ENCODE peak calls at places on chromosomes 6 and 20, in nine cellular contexts. V, Q, Z, L, T, W, K, F and R are unnamed samples.
A peak's percentile ranks its signal among the peaks of the same experiment; 100 is the strongest.

GRCh38 chr20:44181611-44182010 is 5.4 kb downstream of the JPH2 start:
- DNase-seq in L (no peak), Q (no peak), T (no peak), Z (no peak), V (peak; percentile 40), K (no peak), W (no peak), F (no peak), R (no peak)

GRCh38 chr6:53514677-53515076 is 30.2 kb downstream of the GCLC start:
- DNase-seq in F (no peak), Z (no peak), V (no peak), W (no peak), K (no peak), L (no peak), Q (no peak), T (no peak), R (peak; percentile 70)

GRCh38 chr6:164243012-164243610 is 828.6 kb downstream of the QKI start:
- DNase-seq in F (no peak), T (no peak), W (no peak), L (no peak), V (no peak), Q (no peak), Z (no peak), K (no peak), R (no peak)

GRCh38 chr20:46557231-46557956 is 6.9 kb upstream of the OCSTAMP start:
- DNase-seq in Z (no peak), V (no peak), Q (no peak), L (peak; percentile 78), F (peak; percentile 70), T (no peak), K (no peak), W (peak; percentile 21), R (no peak)

GRCh38 chr20:11117808-11118528 is 444.2 kb upstream of the JAG1 start:
- DNase-seq in K (peak; percentile 87), Q (no peak), V (no peak), F (peak; percentile 89), Z (no peak), T (no peak), W (peak; percentile 95), L (peak; percentile 100), R (no peak)

GRCh38 chr6:13813621-13814175 is 659 bp downstream of the MCUR1 start:
- DNase-seq in Q (peak; percentile 85), V (peak; percentile 69), L (peak; percentile 33), F (peak; percentile 57), Z (peak; percentile 71), W (peak; percentile 76), T (no peak), K (peak; percentile 71), R (peak; percentile 82)

GRCh38 chr6:167146173-167146572 is 11.6 kb downstream of the GPR31 start:
- DNase-seq in F (peak; percentile 2), W (no peak), T (no peak), Z (no peak), V (no peak), K (no peak), L (no peak), Q (no peak), R (no peak)

GRCh38 chr6:22583927-22584326 is 14.6 kb downstream of the HDGFL1 start:
- DNase-seq in Q (no peak), W (no peak), V (no peak), Z (no peak), K (no peak), F (no peak), T (no peak), L (no peak), R (no peak)

GRCh38 chr6:2129076-2129695 is 116.2 kb downstream of the GMDS start:
- DNase-seq in V (no peak), K (peak; percentile 34), Q (no peak), F (no peak), L (no peak), Z (no peak), T (no peak), W (no peak), R (peak; percentile 27)

DNA sequence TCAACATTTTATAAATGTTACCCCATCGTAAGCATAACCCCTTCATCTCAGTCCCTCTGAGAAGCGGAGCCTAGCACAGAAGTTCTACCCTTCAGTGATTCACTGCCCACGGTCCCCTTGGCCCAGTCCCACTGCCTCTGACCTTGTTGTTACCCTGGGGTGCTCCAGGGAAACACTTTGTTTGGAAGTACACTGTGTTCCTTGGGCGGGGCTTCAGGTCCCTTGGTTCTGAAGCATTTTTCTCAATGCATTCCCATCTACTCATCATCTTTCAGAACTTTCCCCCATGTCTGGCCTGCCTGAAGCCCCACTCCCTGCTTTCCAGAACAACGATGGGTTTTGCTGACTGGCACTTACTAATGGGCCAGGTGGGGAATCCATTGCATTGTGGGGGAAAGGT is 296.2 kb downstream of the FOXA2 start:
- DNase-seq in W (no peak), K (no peak), Q (no peak), L (no peak), V (no peak), F (no peak), T (no peak), Z (no peak), R (no peak)
- H3K4me3 ChIP-seq in W (no peak overlapping the region), K (no peak overlapping the region), Q (no peak overlapping the region), L (no peak overlapping the region), V (no peak overlapping the region), F (no peak overlapping the region), T (no peak overlapping the region), Z (no peak overlapping the region), R (no peak overlapping the region)

GRCh38 chr6:127515794-127516675 is 3.1 kb downstream of the MTCL3 start:
- DNase-seq in F (peak; percentile 53), Q (peak; percentile 69), L (no peak), T (peak; percentile 79), W (peak; percentile 74), K (peak; percentile 81), V (peak; percentile 69), Z (peak; percentile 40), R (no peak)

GRCh38 chr6:127515234-127515793 is 3.8 kb downstream of the MTCL3 start:
- DNase-seq in T (no peak), W (no peak), Z (peak; percentile 14), K (no peak), V (no peak), F (peak; percentile 14), Q (no peak), L (no peak), R (no peak)

GRCh38 chr6:127513425-127513824 is 5.7 kb downstream of the MTCL3 start:
- DNase-seq in Z (no peak), L (no peak), T (no peak), F (no peak), K (no peak), W (no peak), V (no peak), Q (no peak), R (no peak)

GRCh38 chr6:127516676-127517273 is 2.4 kb downstream of the MTCL3 start:
- DNase-seq in W (no peak), Q (no peak), Z (peak; percentile 14), K (peak; percentile 73), L (peak; percentile 64), F (no peak), V (no peak), T (peak; percentile 39), R (peak; percentile 30)

DNA sequence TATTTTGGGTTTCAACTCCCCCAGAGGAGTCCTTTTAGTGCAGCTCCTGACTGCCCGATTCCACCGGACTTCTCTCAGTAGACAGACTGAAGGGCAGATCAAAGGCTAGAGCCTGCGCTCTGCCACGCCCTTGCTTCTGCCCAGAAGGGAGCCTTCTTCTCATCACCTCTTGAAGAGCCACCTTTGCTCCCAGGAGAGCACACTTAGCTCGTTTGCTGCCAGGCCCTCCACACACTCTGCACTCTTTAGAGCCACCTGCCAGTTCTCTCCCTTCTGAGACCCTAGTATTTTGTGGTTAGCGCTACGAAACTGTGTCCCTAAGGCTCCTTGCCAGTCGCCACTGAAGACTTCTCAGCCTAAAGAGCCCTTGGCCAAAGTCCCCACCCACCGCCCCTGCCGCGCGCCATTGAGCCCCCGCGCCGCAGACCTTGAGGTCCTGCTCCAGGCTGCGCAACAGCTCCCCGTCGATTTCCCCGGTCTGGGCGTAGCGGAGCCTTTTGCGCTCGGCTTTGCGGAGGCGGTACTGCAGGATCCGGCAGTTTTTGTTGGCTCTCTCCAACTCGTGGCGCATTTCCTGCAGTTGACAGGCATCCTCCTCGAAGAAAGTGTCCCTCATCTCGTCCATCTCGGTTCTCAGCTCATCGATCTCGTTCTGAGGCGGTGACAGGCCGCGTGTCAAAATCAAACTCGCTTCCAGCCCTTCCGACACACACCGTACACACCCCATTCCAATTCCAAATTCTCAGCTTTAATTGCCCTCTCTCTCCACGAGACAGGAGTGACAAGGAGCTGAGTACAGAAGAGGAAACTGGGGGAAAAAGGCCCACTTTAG is 4.5 kb downstream of the MTCL3 start:
- DNase-seq in T (no peak), L (no peak), Q (peak; percentile 54), Z (peak; percentile 19), V (peak; percentile 19), F (peak; percentile 36), K (peak; percentile 60), W (peak; percentile 72), R (peak; percentile 13)
- H3K4me3 ChIP-seq in T (no peak overlapping the region), L (no peak overlapping the region), Q (no peak overlapping the region), Z (no peak overlapping the region), V (peak overlapping the region; percentile 66), F (peak overlapping the region; percentile 74), K (peak overlapping the region; percentile 62), W (peak overlapping the region; percentile 70), R (peak overlapping the region; percentile 55)

GRCh38 chr6:101070044-101070608 is 189.0 kb upstream of the ASCC3 start:
- DNase-seq in Z (no peak), L (no peak), Q (no peak), T (no peak), F (no peak), K (no peak), V (no peak), W (no peak), R (no peak)
- H3K4me3 ChIP-seq in Z (no peak overlapping the region), L (no peak overlapping the region), Q (no peak overlapping the region), T (no peak overlapping the region), F (no peak overlapping the region), K (no peak overlapping the region), V (no peak overlapping the region), W (no peak overlapping the region), R (no peak overlapping the region)

GRCh38 chr6:30101423-30101938 is 11.4 kb downstream of the TRIM31 start:
- DNase-seq in L (peak; percentile 30), T (peak; percentile 33), Q (no peak), Z (no peak), W (no peak), F (no peak), V (no peak), K (no peak), R (peak; percentile 37)

GRCh38 chr6:30097902-30098606 is 14.8 kb downstream of the TRIM31 start:
- DNase-seq in T (no peak), V (no peak), Z (no peak), F (no peak), K (no peak), W (no peak), L (no peak), Q (no peak), R (peak; percentile 85)

GRCh38 chr6:30100585-30101422 is 12.1 kb downstream of the TRIM31 start:
- DNase-seq in T (no peak), Q (peak; percentile 86), F (no peak), V (peak; percentile 40), W (no peak), Z (peak; percentile 53), L (peak; percentile 58), K (no peak), R (peak; percentile 89)

GRCh38 chr6:30101939-30102700 is 10.8 kb downstream of the TRIM31 start:
- DNase-seq in L (peak; percentile 76), W (peak; percentile 74), K (peak; percentile 77), Z (peak; percentile 94), Q (peak; percentile 93), V (peak; percentile 94), F (peak; percentile 77), T (peak; percentile 79), R (peak; percentile 93)

DNA sequence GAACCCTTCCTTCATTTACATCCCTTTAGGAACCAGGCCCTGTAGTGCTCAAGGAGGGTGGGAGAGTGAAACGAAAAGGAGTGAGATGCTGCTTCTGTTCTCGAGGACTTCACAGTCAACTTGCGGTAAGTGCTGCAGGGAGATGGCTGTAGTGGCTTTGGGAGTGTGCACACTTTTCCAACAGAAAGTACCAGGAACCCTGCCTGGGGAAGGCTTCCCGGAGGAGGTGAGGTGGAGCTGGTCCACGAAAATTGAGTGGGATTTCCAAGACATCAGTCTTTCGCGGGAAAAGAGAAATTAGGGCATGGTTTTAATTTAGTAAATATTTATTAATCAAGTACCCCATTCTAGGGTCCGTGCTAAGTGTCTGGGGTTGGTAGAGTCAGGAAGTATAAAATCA is 12.7 kb downstream of the TRIM31 start:
- DNase-seq in Q (no peak), W (no peak), L (no peak), T (no peak), F (no peak), Z (no peak), K (no peak), V (no peak), R (no peak)
- H3K4me3 ChIP-seq in Q (no peak overlapping the region), W (no peak overlapping the region), L (peak overlapping the region; percentile 31), T (no peak overlapping the region), F (no peak overlapping the region), Z (no peak overlapping the region), K (no peak overlapping the region), V (no peak overlapping the region), R (no peak overlapping the region)